ENCODE peak calls at places on chromosomes 7 and 10, in six cellular contexts. One of them, this sample, is unnamed.

GRCh38 chr7:131625817-131626372 is 69.5 kb upstream of the PODXL start:
- DNase-seq in SJSA1: peak
- DNase-seq in gastrocnemius medialis: no peak
- DNase-seq in body of pancreas: no peak
- DNase-seq in heart left ventricle: peak
- DNase-seq in CD8-positive, alpha-beta memory T cell: no peak
- DNase-seq in this sample: no peak

GRCh38 chr7:68770649-68771048 is 827.6 kb upstream of the AUTS2 start:
- DNase-seq in SJSA1: peak
- DNase-seq in gastrocnemius medialis: no peak
- DNase-seq in body of pancreas: peak
- DNase-seq in heart left ventricle: peak
- DNase-seq in CD8-positive, alpha-beta memory T cell: no peak
- DNase-seq in this sample: no peak

GRCh38 chr10:12703813-12704212 is 297.7 kb downstream of the CCDC3 start:
- DNase-seq in SJSA1: peak
- DNase-seq in gastrocnemius medialis: no peak
- DNase-seq in body of pancreas: no peak
- DNase-seq in heart left ventricle: no peak
- DNase-seq in CD8-positive, alpha-beta memory T cell: no peak
- DNase-seq in this sample: no peak

GRCh38 chr10:44723654-44724053 is 187.5 kb upstream of the TMEM72 start:
- DNase-seq in SJSA1: no peak
- DNase-seq in gastrocnemius medialis: no peak
- DNase-seq in body of pancreas: no peak
- DNase-seq in heart left ventricle: peak
- DNase-seq in CD8-positive, alpha-beta memory T cell: no peak
- DNase-seq in this sample: no peak

GRCh38 chr10:132430861-132431271 is 33.9 kb downstream of the PWWP2B start:
- DNase-seq in SJSA1: no peak
- DNase-seq in gastrocnemius medialis: no peak
- DNase-seq in body of pancreas: no peak
- DNase-seq in heart left ventricle: no peak
- DNase-seq in CD8-positive, alpha-beta memory T cell: no peak
- DNase-seq in this sample: no peak

GRCh38 chr10:71973777-71974488 is 9.7 kb downstream of the CHST3 start:
- DNase-seq in SJSA1: no peak
- DNase-seq in gastrocnemius medialis: no peak
- DNase-seq in body of pancreas: no peak
- DNase-seq in heart left ventricle: no peak
- DNase-seq in CD8-positive, alpha-beta memory T cell: no peak
- DNase-seq in this sample: no peak

GRCh38 chr10:16943301-16944080 is 126.3 kb upstream of the RSU1 start:
- DNase-seq in SJSA1: no peak
- DNase-seq in gastrocnemius medialis: no peak
- DNase-seq in body of pancreas: no peak
- DNase-seq in heart left ventricle: no peak
- DNase-seq in CD8-positive, alpha-beta memory T cell: no peak
- DNase-seq in this sample: no peak

GRCh38 chr7:138738114-138738513 is 37.0 kb upstream of the SVOPL start:
- DNase-seq in SJSA1: no peak
- DNase-seq in gastrocnemius medialis: no peak
- DNase-seq in body of pancreas: no peak
- DNase-seq in heart left ventricle: no peak
- DNase-seq in CD8-positive, alpha-beta memory T cell: no peak
- DNase-seq in this sample: no peak

GRCh38 chr7:73766556-73767229 is 3.4 kb downstream of the CLDN3 start:
- DNase-seq in SJSA1: no peak
- DNase-seq in gastrocnemius medialis: no peak
- DNase-seq in body of pancreas: no peak
- DNase-seq in heart left ventricle: no peak
- DNase-seq in CD8-positive, alpha-beta memory T cell: no peak
- DNase-seq in this sample: no peak

GRCh38 chr7:50667789-50668226 is 102.6 kb upstream of the DDC start:
- DNase-seq in SJSA1: no peak
- DNase-seq in gastrocnemius medialis: peak
- DNase-seq in body of pancreas: no peak
- DNase-seq in heart left ventricle: peak
- DNase-seq in CD8-positive, alpha-beta memory T cell: no peak
- DNase-seq in this sample: no peak

GRCh38 chr7:132677941-132678340 is 101.7 kb upstream of the PLXNA4 start:
- DNase-seq in SJSA1: no peak
- DNase-seq in gastrocnemius medialis: no peak
- DNase-seq in body of pancreas: no peak
- DNase-seq in heart left ventricle: no peak
- DNase-seq in CD8-positive, alpha-beta memory T cell: no peak
- DNase-seq in this sample: no peak

GRCh38 chr10:33248638-33249037 is 85.8 kb downstream of the NRP1 start:
- DNase-seq in SJSA1: peak
- DNase-seq in gastrocnemius medialis: no peak
- DNase-seq in body of pancreas: no peak
- DNase-seq in heart left ventricle: no peak
- DNase-seq in CD8-positive, alpha-beta memory T cell: peak
- DNase-seq in this sample: no peak

GRCh38 chr7:47393406-47393805 is 188.5 kb downstream of the TNS3 start:
- DNase-seq in SJSA1: no peak
- DNase-seq in gastrocnemius medialis: no peak
- DNase-seq in body of pancreas: no peak
- DNase-seq in heart left ventricle: no peak
- DNase-seq in CD8-positive, alpha-beta memory T cell: no peak
- DNase-seq in this sample: no peak

GRCh38 chr10:56823849-56824248 is 462.8 kb upstream of the ZWINT start:
- DNase-seq in SJSA1: no peak
- DNase-seq in gastrocnemius medialis: no peak
- DNase-seq in body of pancreas: no peak
- DNase-seq in heart left ventricle: no peak
- DNase-seq in CD8-positive, alpha-beta memory T cell: no peak
- DNase-seq in this sample: no peak

GRCh38 chr7:27244488-27245123 is 2.0 kb downstream of the EVX1 start:
- DNase-seq in SJSA1: no peak
- DNase-seq in gastrocnemius medialis: no peak
- DNase-seq in body of pancreas: no peak
- DNase-seq in heart left ventricle: no peak
- DNase-seq in CD8-positive, alpha-beta memory T cell: no peak
- DNase-seq in this sample: no peak
- H3K4me3 ChIP-seq in SJSA1: no peak
- H3K4me3 ChIP-seq in gastrocnemius medialis: no peak
- H3K4me3 ChIP-seq in body of pancreas: no peak
- H3K4me3 ChIP-seq in heart left ventricle: no peak
- H3K4me3 ChIP-seq in CD8-positive, alpha-beta memory T cell: no peak
- H3K4me3 ChIP-seq in this sample: no peak

GRCh38 chr7:158468700-158469296 is 118.8 kb downstream of the PTPRN2 start:
- DNase-seq in SJSA1: no peak
- DNase-seq in gastrocnemius medialis: no peak
- DNase-seq in body of pancreas: no peak
- DNase-seq in heart left ventricle: no peak
- DNase-seq in CD8-positive, alpha-beta memory T cell: no peak
- DNase-seq in this sample: no peak

GRCh38 chr7:158470336-158470735 is 117.3 kb downstream of the PTPRN2 start:
- DNase-seq in SJSA1: no peak
- DNase-seq in gastrocnemius medialis: no peak
- DNase-seq in body of pancreas: no peak
- DNase-seq in heart left ventricle: no peak
- DNase-seq in CD8-positive, alpha-beta memory T cell: no peak
- DNase-seq in this sample: no peak

GRCh38 chr7:158468225-158468624 is 119.4 kb downstream of the PTPRN2 start:
- DNase-seq in SJSA1: no peak
- DNase-seq in gastrocnemius medialis: no peak
- DNase-seq in body of pancreas: no peak
- DNase-seq in heart left ventricle: no peak
- DNase-seq in CD8-positive, alpha-beta memory T cell: no peak
- DNase-seq in this sample: no peak

GRCh38 chr7:158469396-158470051 is 118.1 kb downstream of the PTPRN2 start:
- DNase-seq in SJSA1: peak
- DNase-seq in gastrocnemius medialis: no peak
- DNase-seq in body of pancreas: no peak
- DNase-seq in heart left ventricle: no peak
- DNase-seq in CD8-positive, alpha-beta memory T cell: no peak
- DNase-seq in this sample: no peak

DNA sequence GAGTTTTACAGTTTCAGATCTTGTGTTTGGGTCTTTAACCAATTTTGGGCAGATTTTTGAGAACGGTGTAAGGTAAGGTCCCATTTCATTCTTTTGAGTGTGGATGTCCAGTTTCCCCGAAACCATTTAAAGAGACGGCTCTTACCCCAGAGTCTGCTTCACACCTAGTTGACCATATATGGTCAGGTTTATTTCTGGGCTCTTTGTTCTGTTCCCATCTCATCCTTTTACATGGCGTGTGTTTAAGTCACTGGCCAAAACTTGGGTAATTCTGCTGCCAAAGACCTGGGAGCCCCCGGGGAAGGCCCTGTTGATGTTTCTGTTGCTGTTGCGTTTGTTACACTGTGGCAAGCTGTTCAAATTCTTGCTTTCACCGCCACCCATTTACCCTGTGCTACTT is 120.1 kb downstream of the PTPRN2 start:
- DNase-seq in SJSA1: no peak
- DNase-seq in gastrocnemius medialis: no peak
- DNase-seq in body of pancreas: no peak
- DNase-seq in heart left ventricle: no peak
- DNase-seq in CD8-positive, alpha-beta memory T cell: no peak
- DNase-seq in this sample: no peak
- H3K27ac ChIP-seq in SJSA1: no peak
- H3K27ac ChIP-seq in gastrocnemius medialis: no peak
- H3K27ac ChIP-seq in body of pancreas: no peak
- H3K27ac ChIP-seq in heart left ventricle: no peak
- H3K27ac ChIP-seq in CD8-positive, alpha-beta memory T cell: no peak
- H3K27ac ChIP-seq in this sample: no peak

GRCh38 chr7:63899691-63900393 is 98.8 kb upstream of the ZNF722 start:
- DNase-seq in SJSA1: no peak
- DNase-seq in gastrocnemius medialis: peak
- DNase-seq in body of pancreas: peak
- DNase-seq in heart left ventricle: peak
- DNase-seq in CD8-positive, alpha-beta memory T cell: peak
- DNase-seq in this sample: peak
- H3K4me3 ChIP-seq in SJSA1: no peak
- H3K4me3 ChIP-seq in gastrocnemius medialis: peak
- H3K4me3 ChIP-seq in body of pancreas: peak
- H3K4me3 ChIP-seq in heart left ventricle: peak
- H3K4me3 ChIP-seq in CD8-positive, alpha-beta memory T cell: peak
- H3K4me3 ChIP-seq in this sample: peak

DNA sequence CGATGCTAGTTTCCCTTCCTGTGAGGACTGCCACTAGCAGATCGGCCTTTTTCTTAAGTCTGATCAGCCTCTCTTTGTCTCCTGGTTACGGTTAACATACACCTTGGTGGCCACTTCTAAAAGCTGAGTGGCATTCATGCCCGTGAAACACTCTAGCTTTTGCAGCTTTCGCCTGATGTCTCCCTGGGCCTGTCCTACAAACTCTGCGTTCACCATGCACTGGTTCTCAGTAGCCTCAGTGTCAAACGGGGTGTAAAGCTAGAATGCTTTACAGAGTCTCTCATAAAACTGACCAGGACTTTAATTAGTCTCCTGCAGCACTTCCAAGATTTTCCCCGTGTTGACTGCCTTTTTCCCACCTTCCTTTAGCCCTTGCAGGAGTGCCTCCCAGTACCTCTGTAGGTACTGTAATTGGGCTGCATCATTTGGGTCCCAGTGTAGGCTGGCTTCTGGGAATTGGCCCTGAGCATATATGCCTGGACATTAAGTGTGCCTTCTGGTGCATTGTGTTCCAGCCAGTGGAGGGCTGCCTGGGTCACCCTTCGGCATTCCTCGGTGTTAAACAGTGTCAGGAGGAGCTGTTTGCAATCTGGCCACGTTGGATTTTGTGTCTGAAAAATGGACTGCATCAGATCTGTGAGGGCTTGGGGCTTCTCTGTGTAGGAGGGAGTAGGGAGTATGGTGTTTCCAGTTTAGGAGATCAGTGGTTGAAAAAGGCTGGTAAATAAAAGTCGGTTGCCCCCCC is 6.5 kb upstream of the ZNF117 start:
- DNase-seq in SJSA1: no peak
- DNase-seq in gastrocnemius medialis: no peak
- DNase-seq in body of pancreas: no peak
- DNase-seq in heart left ventricle: no peak
- DNase-seq in CD8-positive, alpha-beta memory T cell: no peak
- DNase-seq in this sample: no peak
- H3K27ac ChIP-seq in SJSA1: no peak
- H3K27ac ChIP-seq in gastrocnemius medialis: peak
- H3K27ac ChIP-seq in body of pancreas: peak
- H3K27ac ChIP-seq in heart left ventricle: peak
- H3K27ac ChIP-seq in CD8-positive, alpha-beta memory T cell: no peak
- H3K27ac ChIP-seq in this sample: no peak

DNA sequence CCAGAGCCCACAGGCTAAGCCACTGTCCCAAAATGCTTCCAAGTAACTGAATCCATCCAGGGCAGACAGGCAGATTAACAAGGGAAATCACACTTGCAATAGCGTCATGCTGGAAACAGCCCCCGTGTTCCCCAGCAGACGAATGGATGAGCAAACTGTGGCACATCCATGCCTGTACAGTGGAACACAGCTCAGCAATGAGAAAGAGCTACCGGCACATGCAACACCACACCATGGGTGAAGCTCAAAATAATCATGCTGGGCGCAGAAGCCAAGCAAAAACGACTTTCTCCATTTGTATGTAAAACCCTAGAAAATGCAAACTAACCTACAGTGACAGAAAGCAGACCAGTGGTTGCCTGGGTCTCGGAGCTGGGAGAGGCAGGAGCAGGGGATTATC is 153.1 kb downstream of the SLIT1 start:
- DNase-seq in SJSA1: no peak
- DNase-seq in gastrocnemius medialis: no peak
- DNase-seq in body of pancreas: no peak
- DNase-seq in heart left ventricle: no peak
- DNase-seq in CD8-positive, alpha-beta memory T cell: no peak
- DNase-seq in this sample: no peak
- H3K4me3 ChIP-seq in SJSA1: no peak
- H3K4me3 ChIP-seq in gastrocnemius medialis: no peak
- H3K4me3 ChIP-seq in body of pancreas: no peak
- H3K4me3 ChIP-seq in heart left ventricle: no peak
- H3K4me3 ChIP-seq in CD8-positive, alpha-beta memory T cell: no peak
- H3K4me3 ChIP-seq in this sample: no peak

DNA sequence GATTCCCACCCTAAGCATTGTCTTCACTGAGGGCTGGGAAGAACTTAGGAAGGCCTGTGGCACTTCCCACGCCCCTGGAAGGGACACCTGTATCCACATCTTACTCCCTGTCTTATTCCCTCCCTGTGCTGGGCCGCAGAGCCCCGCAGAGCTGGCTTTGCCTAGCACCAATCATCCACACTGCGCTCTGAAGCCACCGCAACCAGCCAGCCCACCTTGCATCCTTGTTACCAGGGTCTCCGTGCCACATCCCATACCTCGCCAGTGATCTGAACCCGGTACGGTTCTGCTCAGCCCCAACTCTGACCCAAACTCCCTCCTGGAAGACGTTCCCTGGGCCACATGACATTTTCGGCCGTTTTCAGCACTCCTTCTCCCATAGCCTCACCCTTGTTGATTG is 101.4 kb upstream of the PITRM1 start:
- DNase-seq in SJSA1: no peak
- DNase-seq in gastrocnemius medialis: no peak
- DNase-seq in body of pancreas: no peak
- DNase-seq in heart left ventricle: no peak
- DNase-seq in CD8-positive, alpha-beta memory T cell: no peak
- DNase-seq in this sample: no peak
- H3K27ac ChIP-seq in SJSA1: no peak
- H3K27ac ChIP-seq in gastrocnemius medialis: no peak
- H3K27ac ChIP-seq in body of pancreas: no peak
- H3K27ac ChIP-seq in heart left ventricle: no peak
- H3K27ac ChIP-seq in CD8-positive, alpha-beta memory T cell: no peak
- H3K27ac ChIP-seq in this sample: no peak

This sample was measured in CD4-positive, CD25-positive, alpha-beta regulatory T cell.